ENCODE peak calls at places on chromosomes 2 and 18, in five cellular contexts. N, Z, E, U and V are unnamed samples.

GRCh38 chr18:42087195-42087594 is 132.2 kb downstream of the PIK3C3 start:
- DNase-seq in E (no peak), Z (no peak), N (no peak), U (no peak), V (no peak)

GRCh38 chr2:67918471-67918870 is 144.3 kb downstream of the C1D start:
- DNase-seq in N (no peak), E (no peak), Z (no peak), U (peak; percentile 81), V (no peak)

GRCh38 chr2:2709091-2709770 is 378.2 kb upstream of the MYT1L start:
- DNase-seq in Z (no peak), U (no peak), E (no peak), N (no peak), V (no peak)

GRCh38 chr2:9424447-9425164 is 1.2 kb downstream of the CPSF3 start:
- DNase-seq in N (no peak), U (no peak), Z (no peak), E (no peak), V (no peak)

GRCh38 chr18:33115476-33115875 is 325.0 kb downstream of the CCDC178 start:
- DNase-seq in U (no peak), Z (no peak), N (no peak), E (no peak), V (no peak)

GRCh38 chr2:81324046-81324445 is 1019.5 kb upstream of the LRRTM1 start:
- DNase-seq in Z (no peak), U (no peak), N (no peak), E (no peak), V (no peak)

GRCh38 chr2:63050186-63050915 is at the start of gene OTX1:
- DNase-seq in U (no peak), Z (peak; percentile 63), N (peak; percentile 77), E (peak; percentile 71), V (no peak)

GRCh38 chr2:239805414-239805813 is 219.7 kb downstream of the NDUFA10 start:
- DNase-seq in E (peak; percentile 25), Z (no peak), U (no peak), N (no peak), V (no peak)

GRCh38 chr2:218829868-218830451 is 1.6 kb downstream of the PRKAG3 start:
- DNase-seq in Z (no peak), N (no peak), U (peak; percentile 78), E (no peak), V (no peak)

GRCh38 chr18:11154983-11155759 is 5.8 kb upstream of the PIEZO2 start:
- DNase-seq in Z (no peak), N (no peak), U (no peak), E (no peak), V (no peak)

GRCh38 chr18:12819330-12819729 is 64.7 kb downstream of the PTPN2 start:
- DNase-seq in N (no peak), E (no peak), Z (no peak), U (no peak), V (no peak)

GRCh38 chr2:173323371-173323770 is 31.3 kb upstream of the CDCA7 start:
- DNase-seq in E (no peak), U (no peak), N (no peak), Z (no peak), V (no peak)

GRCh38 chr2:226995625-226996041 is 159.8 kb downstream of the RHBDD1 start:
- DNase-seq in E (peak; percentile 73), N (no peak), U (no peak), Z (no peak), V (no peak)

GRCh38 chr2:40403233-40403841 is 48.6 kb downstream of the SLC8A1 start:
- DNase-seq in N (peak; percentile 97), U (no peak), E (no peak), Z (no peak), V (no peak)

GRCh38 chr2:27977623-27978312 is 87.2 kb downstream of the BABAM2 start:
- DNase-seq in U (no peak), N (peak; percentile 97), E (no peak), Z (no peak), V (no peak)

GRCh38 chr2:84965827-84966226 is 5.1 kb upstream of the KCMF1 start:
- DNase-seq in Z (no peak), U (no peak), N (no peak), E (no peak), V (no peak)

DNA sequence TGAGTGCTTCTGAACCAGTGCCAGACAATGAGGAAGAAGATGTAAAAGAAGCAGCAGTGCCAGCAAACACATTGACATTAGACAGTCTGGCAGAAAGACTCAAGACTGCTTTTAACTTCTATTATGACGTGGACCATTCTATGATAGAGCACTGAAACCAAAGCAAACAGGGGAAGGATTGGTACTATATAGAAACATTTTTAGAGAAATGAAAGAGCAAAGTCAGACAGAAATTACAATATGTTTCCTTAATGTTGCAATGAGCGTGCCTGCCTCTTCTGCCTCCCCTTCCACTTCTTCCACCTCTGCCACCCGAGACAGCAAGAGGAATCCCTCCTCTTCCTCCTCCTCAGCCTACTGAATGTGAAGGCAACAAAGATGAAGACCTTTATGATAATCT is 39.7 kb downstream of the DHX57 start:
- DNase-seq in E (no peak), N (no peak), Z (no peak), U (no peak), V (no peak)
- H3K36me3 ChIP-seq in E (no peaks in the 10 kb centered on the region), N (no peaks in the 10 kb centered on the region), Z (no peaks in the 10 kb centered on the region), U (peaks cover 37% of the 10 kb centered on the region), V (peaks cover 17% of the 10 kb centered on the region)

GRCh38 chr2:96150007-96150406 is 4.8 kb upstream of the DUSP2 start:
- DNase-seq in U (peak; percentile 35), E (no peak), Z (no peak), N (no peak), V (no peak)
- H3K4me1 ChIP-seq in U (peaks cover 30% of the 10 kb centered on the region), E (no peaks in the 10 kb centered on the region), Z (no peaks in the 10 kb centered on the region), N (peaks cover 6% of the 10 kb centered on the region), V (peaks cover 40% of the 10 kb centered on the region)

GRCh38 chr2:106812377-106812776 is 73.6 kb downstream of the ST6GAL2 start:
- DNase-seq in Z (no peak), E (no peak), N (no peak), U (peak; percentile 78), V (peak; percentile 28)

GRCh38 chr2:106816974-106817373 is 69.0 kb downstream of the ST6GAL2 start:
- DNase-seq in Z (no peak), U (peak; percentile 86), E (peak; percentile 74), N (no peak), V (peak; percentile 43)
- H3K36me3 ChIP-seq in Z (no peaks in the 10 kb centered on the region), U (no peaks in the 10 kb centered on the region), E (no peaks in the 10 kb centered on the region), N (no peaks in the 10 kb centered on the region), V (no peaks in the 10 kb centered on the region)

DNA sequence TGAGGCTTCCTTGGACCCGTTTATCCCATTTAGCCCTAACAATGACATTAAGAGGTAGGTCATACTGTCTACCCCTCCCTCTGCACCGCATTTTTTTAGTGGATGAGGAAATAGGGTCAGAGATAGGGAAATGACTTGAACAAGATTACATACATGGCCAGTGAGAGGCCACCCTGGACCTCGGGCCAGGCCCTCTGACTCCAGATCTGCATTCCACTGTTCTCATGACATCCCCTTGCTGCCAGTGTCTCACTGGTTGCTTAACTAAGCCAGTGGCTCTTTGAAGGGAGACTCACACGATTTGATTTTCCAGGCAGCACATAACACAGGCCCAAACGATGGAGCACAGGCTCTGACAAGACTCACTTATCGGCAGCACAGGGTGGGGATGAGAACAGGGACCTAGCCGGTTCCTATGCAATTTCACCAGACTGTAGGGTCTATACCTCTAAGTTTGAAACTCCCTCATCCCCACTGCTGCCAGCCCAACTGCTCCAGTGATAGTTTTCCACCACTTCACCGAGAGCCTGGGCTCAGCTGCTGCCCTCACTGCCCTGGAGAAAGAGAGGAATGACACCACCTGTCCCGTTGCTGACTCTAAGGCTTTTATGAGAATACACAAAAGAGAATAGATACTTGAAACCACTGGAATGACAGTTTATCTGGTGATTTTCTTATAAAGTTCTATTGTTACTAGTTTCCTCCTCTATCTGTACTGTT is 82.5 kb downstream of the TMEM247 start:
- DNase-seq in E (no peak), U (peak; percentile 75), N (no peak), Z (no peak), V (no peak)
- H3K4me1 ChIP-seq in E (no peaks in the 10 kb centered on the region), U (peaks cover 32% of the 10 kb centered on the region), N (no peaks in the 10 kb centered on the region), Z (no peaks in the 10 kb centered on the region), V (peaks cover 12% of the 10 kb centered on the region)

GRCh38 chr2:29154610-29155009 is 39.4 kb downstream of the CLIP4 start:
- DNase-seq in Z (no peak), N (no peak), E (no peak), U (no peak), V (no peak)
- H3K36me3 ChIP-seq in Z (no peaks in the 10 kb centered on the region), N (peaks cover 76% of the 10 kb centered on the region), E (no peaks in the 10 kb centered on the region), U (peaks cover 35% of the 10 kb centered on the region), V (peaks cover 18% of the 10 kb centered on the region)